ENCODE peak calls at places on chromosomes 5 and 9, in nine cellular contexts. One of them, this sample, is unnamed.

GRCh38 chr5:127814225-127814973 is 111.2 kb downstream of the CCDC192 start:
- DNase-seq in cardiac muscle cell: no peak
- DNase-seq in body of pancreas: no peak
- DNase-seq in CD8-positive, alpha-beta T cell: no peak
- DNase-seq in fibroblast of lung: peak
- DNase-seq in transverse colon: no peak
- DNase-seq in brain microvascular endothelial cell: no peak
- DNase-seq in HCT116: no peak
- DNase-seq in Peyer's patch: no peak
- DNase-seq in this sample: no peak

GRCh38 chr5:116453920-116454319 is 120.7 kb downstream of the SEMA6A start:
- DNase-seq in cardiac muscle cell: peak
- DNase-seq in brain microvascular endothelial cell: peak
- DNase-seq in fibroblast of lung: peak
- DNase-seq in HCT116: no peak
- DNase-seq in CD8-positive, alpha-beta T cell: no peak
- DNase-seq in body of pancreas: no peak
- DNase-seq in transverse colon: no peak
- DNase-seq in Peyer's patch: no peak
- DNase-seq in this sample: no peak

GRCh38 chr9:134055981-134056461 is 11.8 kb downstream of the BRD3 start:
- DNase-seq in CD8-positive, alpha-beta T cell: no peak
- DNase-seq in fibroblast of lung: peak
- DNase-seq in transverse colon: peak
- DNase-seq in body of pancreas: peak
- DNase-seq in HCT116: no peak
- DNase-seq in cardiac muscle cell: peak
- DNase-seq in Peyer's patch: peak
- DNase-seq in brain microvascular endothelial cell: no peak
- DNase-seq in this sample: no peak

GRCh38 chr9:534886-535285 is 306.6 kb upstream of the DMRT1 start:
- DNase-seq in Peyer's patch: no peak
- DNase-seq in CD8-positive, alpha-beta T cell: no peak
- DNase-seq in cardiac muscle cell: no peak
- DNase-seq in body of pancreas: peak
- DNase-seq in HCT116: no peak
- DNase-seq in brain microvascular endothelial cell: no peak
- DNase-seq in transverse colon: peak
- DNase-seq in fibroblast of lung: no peak
- DNase-seq in this sample: no peak

GRCh38 chr9:4959028-4959427 is 26.0 kb upstream of the JAK2 start:
- DNase-seq in CD8-positive, alpha-beta T cell: no peak
- DNase-seq in brain microvascular endothelial cell: no peak
- DNase-seq in body of pancreas: no peak
- DNase-seq in HCT116: no peak
- DNase-seq in Peyer's patch: no peak
- DNase-seq in fibroblast of lung: no peak
- DNase-seq in transverse colon: no peak
- DNase-seq in cardiac muscle cell: no peak
- DNase-seq in this sample: no peak

GRCh38 chr5:122498163-122498562 is 186.1 kb downstream of the SNCAIP start:
- DNase-seq in Peyer's patch: no peak
- DNase-seq in transverse colon: no peak
- DNase-seq in HCT116: no peak
- DNase-seq in cardiac muscle cell: peak
- DNase-seq in CD8-positive, alpha-beta T cell: no peak
- DNase-seq in body of pancreas: no peak
- DNase-seq in brain microvascular endothelial cell: peak
- DNase-seq in fibroblast of lung: no peak
- DNase-seq in this sample: no peak

GRCh38 chr5:34495178-34495577 is 160.9 kb upstream of the RAI14 start:
- DNase-seq in CD8-positive, alpha-beta T cell: no peak
- DNase-seq in body of pancreas: no peak
- DNase-seq in brain microvascular endothelial cell: no peak
- DNase-seq in fibroblast of lung: no peak
- DNase-seq in cardiac muscle cell: no peak
- DNase-seq in transverse colon: no peak
- DNase-seq in HCT116: no peak
- DNase-seq in Peyer's patch: no peak
- DNase-seq in this sample: no peak

GRCh38 chr5:153511632-153512031 is 21.2 kb downstream of the GRIA1 start:
- DNase-seq in body of pancreas: no peak
- DNase-seq in fibroblast of lung: no peak
- DNase-seq in CD8-positive, alpha-beta T cell: no peak
- DNase-seq in transverse colon: no peak
- DNase-seq in HCT116: no peak
- DNase-seq in cardiac muscle cell: no peak
- DNase-seq in Peyer's patch: no peak
- DNase-seq in brain microvascular endothelial cell: no peak
- DNase-seq in this sample: no peak

GRCh38 chr5:27020965-27021364 is 17.4 kb downstream of the CDH9 start:
- DNase-seq in Peyer's patch: no peak
- DNase-seq in fibroblast of lung: peak
- DNase-seq in cardiac muscle cell: peak
- DNase-seq in body of pancreas: no peak
- DNase-seq in transverse colon: no peak
- DNase-seq in CD8-positive, alpha-beta T cell: no peak
- DNase-seq in HCT116: no peak
- DNase-seq in brain microvascular endothelial cell: no peak
- DNase-seq in this sample: no peak

GRCh38 chr5:179261301-179262125 is 83.7 kb downstream of the ADAMTS2 start:
- DNase-seq in cardiac muscle cell: peak
- DNase-seq in fibroblast of lung: no peak
- DNase-seq in CD8-positive, alpha-beta T cell: no peak
- DNase-seq in HCT116: no peak
- DNase-seq in body of pancreas: peak
- DNase-seq in transverse colon: no peak
- DNase-seq in brain microvascular endothelial cell: no peak
- DNase-seq in Peyer's patch: peak
- DNase-seq in this sample: no peak

GRCh38 chr5:93532370-93532769 is 48.6 kb downstream of the NR2F1-AS1 start:
- DNase-seq in brain microvascular endothelial cell: peak
- DNase-seq in CD8-positive, alpha-beta T cell: no peak
- DNase-seq in HCT116: no peak
- DNase-seq in cardiac muscle cell: peak
- DNase-seq in body of pancreas: peak
- DNase-seq in Peyer's patch: no peak
- DNase-seq in fibroblast of lung: peak
- DNase-seq in transverse colon: peak
- DNase-seq in this sample: no peak

GRCh38 chr9:68739631-68740174 is 34.7 kb downstream of the PIP5K1B start:
- DNase-seq in HCT116: no peak
- DNase-seq in CD8-positive, alpha-beta T cell: no peak
- DNase-seq in cardiac muscle cell: peak
- DNase-seq in brain microvascular endothelial cell: no peak
- DNase-seq in transverse colon: peak
- DNase-seq in body of pancreas: peak
- DNase-seq in fibroblast of lung: no peak
- DNase-seq in Peyer's patch: peak
- DNase-seq in this sample: no peak

GRCh38 chr9:68738346-68738745 is 33.3 kb downstream of the PIP5K1B start:
- DNase-seq in Peyer's patch: no peak
- DNase-seq in transverse colon: no peak
- DNase-seq in brain microvascular endothelial cell: no peak
- DNase-seq in cardiac muscle cell: no peak
- DNase-seq in fibroblast of lung: no peak
- DNase-seq in CD8-positive, alpha-beta T cell: no peak
- DNase-seq in body of pancreas: no peak
- DNase-seq in HCT116: no peak
- DNase-seq in this sample: no peak

GRCh38 chr9:68741751-68742730 is 37.0 kb downstream of the PIP5K1B start:
- DNase-seq in Peyer's patch: no peak
- DNase-seq in body of pancreas: no peak
- DNase-seq in cardiac muscle cell: no peak
- DNase-seq in CD8-positive, alpha-beta T cell: no peak
- DNase-seq in fibroblast of lung: no peak
- DNase-seq in HCT116: no peak
- DNase-seq in brain microvascular endothelial cell: no peak
- DNase-seq in transverse colon: no peak
- DNase-seq in this sample: no peak

GRCh38 chr9:68740561-68740960 is 35.5 kb downstream of the PIP5K1B start:
- DNase-seq in cardiac muscle cell: no peak
- DNase-seq in CD8-positive, alpha-beta T cell: no peak
- DNase-seq in brain microvascular endothelial cell: no peak
- DNase-seq in fibroblast of lung: no peak
- DNase-seq in transverse colon: peak
- DNase-seq in body of pancreas: no peak
- DNase-seq in Peyer's patch: no peak
- DNase-seq in HCT116: no peak
- DNase-seq in this sample: no peak

GRCh38 chr9:68741234-68741633 is 36.2 kb downstream of the PIP5K1B start:
- DNase-seq in fibroblast of lung: no peak
- DNase-seq in HCT116: no peak
- DNase-seq in Peyer's patch: no peak
- DNase-seq in body of pancreas: no peak
- DNase-seq in transverse colon: no peak
- DNase-seq in CD8-positive, alpha-beta T cell: no peak
- DNase-seq in cardiac muscle cell: no peak
- DNase-seq in brain microvascular endothelial cell: no peak
- DNase-seq in this sample: no peak
- H3K27ac ChIP-seq in fibroblast of lung: no peak
- H3K27ac ChIP-seq in HCT116: no peak
- H3K27ac ChIP-seq in Peyer's patch: no peak
- H3K27ac ChIP-seq in body of pancreas: no peak
- H3K27ac ChIP-seq in transverse colon: peak
- H3K27ac ChIP-seq in CD8-positive, alpha-beta T cell: no peak
- H3K27ac ChIP-seq in cardiac muscle cell: no peak
- H3K27ac ChIP-seq in brain microvascular endothelial cell: no peak
- H3K27ac ChIP-seq in this sample: no peak

DNA sequence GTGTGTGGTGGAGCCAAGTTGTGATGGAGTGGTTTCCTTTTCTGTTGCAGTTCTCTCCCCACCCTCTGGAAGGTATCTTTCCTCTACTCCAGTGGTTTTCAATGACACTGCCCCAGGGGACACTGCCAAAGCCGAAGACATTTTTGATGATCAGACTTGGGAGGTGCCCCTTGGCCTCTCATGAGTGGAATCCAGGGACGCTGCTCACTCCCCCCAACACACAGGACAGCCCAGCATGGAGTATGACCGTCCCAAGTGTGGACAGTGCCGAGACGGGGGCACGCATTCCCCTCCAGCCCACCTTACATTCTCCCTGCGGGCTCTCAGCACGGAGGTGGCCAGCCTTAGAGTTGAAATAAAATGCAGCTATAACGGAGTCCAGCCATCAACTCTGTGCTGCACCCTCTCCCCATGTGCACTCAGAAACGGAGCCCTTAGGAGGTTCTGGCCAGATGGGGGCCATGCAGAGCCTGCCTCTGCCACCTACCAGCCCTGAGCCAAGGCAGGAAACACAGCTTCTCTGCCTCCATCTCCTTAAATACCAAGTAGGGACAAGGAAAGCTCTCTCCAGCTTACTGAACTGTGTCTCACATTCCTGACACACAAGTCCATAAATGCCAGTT is 150.8 kb downstream of the ROR2 start:
- DNase-seq in cardiac muscle cell: no peak
- DNase-seq in Peyer's patch: no peak
- DNase-seq in CD8-positive, alpha-beta T cell: no peak
- DNase-seq in fibroblast of lung: no peak
- DNase-seq in HCT116: no peak
- DNase-seq in brain microvascular endothelial cell: no peak
- DNase-seq in body of pancreas: no peak
- DNase-seq in transverse colon: no peak
- DNase-seq in this sample: no peak
- H3K4me3 ChIP-seq in cardiac muscle cell: no peak
- H3K4me3 ChIP-seq in Peyer's patch: no peak
- H3K4me3 ChIP-seq in CD8-positive, alpha-beta T cell: no peak
- H3K4me3 ChIP-seq in fibroblast of lung: no peak
- H3K4me3 ChIP-seq in HCT116: no peak
- H3K4me3 ChIP-seq in brain microvascular endothelial cell: no peak
- H3K4me3 ChIP-seq in body of pancreas: no peak
- H3K4me3 ChIP-seq in transverse colon: no peak
- H3K4me3 ChIP-seq in this sample: peak

GRCh38 chr9:88447431-88447830 is 59.2 kb downstream of the SPIN1 start:
- DNase-seq in CD8-positive, alpha-beta T cell: no peak
- DNase-seq in Peyer's patch: no peak
- DNase-seq in body of pancreas: no peak
- DNase-seq in fibroblast of lung: no peak
- DNase-seq in HCT116: no peak
- DNase-seq in transverse colon: no peak
- DNase-seq in brain microvascular endothelial cell: no peak
- DNase-seq in cardiac muscle cell: no peak
- DNase-seq in this sample: no peak
- H3K27ac ChIP-seq in CD8-positive, alpha-beta T cell: no peak
- H3K27ac ChIP-seq in Peyer's patch: no peak
- H3K27ac ChIP-seq in body of pancreas: no peak
- H3K27ac ChIP-seq in fibroblast of lung: no peak
- H3K27ac ChIP-seq in HCT116: no peak
- H3K27ac ChIP-seq in transverse colon: no peak
- H3K27ac ChIP-seq in brain microvascular endothelial cell: no peak
- H3K27ac ChIP-seq in cardiac muscle cell: no peak
- H3K27ac ChIP-seq in this sample: no peak

GRCh38 chr5:142305211-142305610 is 19.6 kb downstream of the SPRY4 start:
- DNase-seq in body of pancreas: no peak
- DNase-seq in HCT116: no peak
- DNase-seq in transverse colon: no peak
- DNase-seq in fibroblast of lung: no peak
- DNase-seq in cardiac muscle cell: no peak
- DNase-seq in Peyer's patch: no peak
- DNase-seq in brain microvascular endothelial cell: no peak
- DNase-seq in CD8-positive, alpha-beta T cell: no peak
- DNase-seq in this sample: peak

GRCh38 chr5:142307491-142307890 is 17.3 kb downstream of the SPRY4 start:
- DNase-seq in transverse colon: no peak
- DNase-seq in CD8-positive, alpha-beta T cell: no peak
- DNase-seq in cardiac muscle cell: no peak
- DNase-seq in brain microvascular endothelial cell: no peak
- DNase-seq in HCT116: no peak
- DNase-seq in fibroblast of lung: no peak
- DNase-seq in body of pancreas: no peak
- DNase-seq in Peyer's patch: no peak
- DNase-seq in this sample: no peak

GRCh38 chr5:142304013-142304701 is 20.7 kb downstream of the SPRY4 start:
- DNase-seq in CD8-positive, alpha-beta T cell: no peak
- DNase-seq in HCT116: no peak
- DNase-seq in brain microvascular endothelial cell: no peak
- DNase-seq in body of pancreas: no peak
- DNase-seq in Peyer's patch: no peak
- DNase-seq in transverse colon: peak
- DNase-seq in fibroblast of lung: peak
- DNase-seq in cardiac muscle cell: no peak
- DNase-seq in this sample: no peak

GRCh38 chr5:142308358-142308757 is 16.5 kb downstream of the SPRY4 start:
- DNase-seq in transverse colon: no peak
- DNase-seq in CD8-positive, alpha-beta T cell: no peak
- DNase-seq in cardiac muscle cell: no peak
- DNase-seq in Peyer's patch: no peak
- DNase-seq in brain microvascular endothelial cell: no peak
- DNase-seq in fibroblast of lung: no peak
- DNase-seq in HCT116: no peak
- DNase-seq in body of pancreas: no peak
- DNase-seq in this sample: no peak

DNA sequence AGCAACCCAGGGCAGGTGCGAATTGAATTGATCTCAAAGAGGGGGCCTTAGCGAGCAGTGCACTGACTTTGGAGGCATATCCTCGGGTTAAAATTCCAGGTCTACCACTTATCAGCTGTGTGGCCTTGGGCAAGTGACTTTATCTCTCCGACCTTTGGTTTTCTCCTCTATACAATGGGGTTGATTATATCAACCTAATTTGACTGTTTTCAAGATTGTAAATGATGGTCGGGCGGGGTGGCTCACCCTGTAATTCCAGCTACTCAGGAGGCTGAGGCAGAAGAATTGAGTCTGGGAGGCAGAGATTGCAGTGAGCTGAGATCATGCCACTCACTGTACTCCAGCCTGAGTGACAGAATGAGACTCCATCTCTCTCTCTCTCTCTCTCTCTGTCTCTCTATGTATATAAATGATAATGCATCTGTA is 18.7 kb downstream of the SPRY4 start:
- DNase-seq in CD8-positive, alpha-beta T cell: no peak
- DNase-seq in transverse colon: peak
- DNase-seq in body of pancreas: no peak
- DNase-seq in Peyer's patch: no peak
- DNase-seq in fibroblast of lung: no peak
- DNase-seq in cardiac muscle cell: no peak
- DNase-seq in HCT116: no peak
- DNase-seq in brain microvascular endothelial cell: no peak
- DNase-seq in this sample: no peak
- H3K4me3 ChIP-seq in CD8-positive, alpha-beta T cell: no peak
- H3K4me3 ChIP-seq in transverse colon: no peak
- H3K4me3 ChIP-seq in body of pancreas: no peak
- H3K4me3 ChIP-seq in Peyer's patch: no peak
- H3K4me3 ChIP-seq in fibroblast of lung: no peak
- H3K4me3 ChIP-seq in cardiac muscle cell: no peak
- H3K4me3 ChIP-seq in HCT116: no peak
- H3K4me3 ChIP-seq in brain microvascular endothelial cell: no peak
- H3K4me3 ChIP-seq in this sample: no peak

This sample was measured in CD8-positive, alpha-beta memory T cell.